ENCODE peak calls at places on chromosomes 11 and 22, in nine cellular contexts. H is GM20000; L is Right ventricle myocardium inferior; G is upper lobe of right lung; I is fibroblast of the conjunctiva; S is substantia nigra; B is AML-193; O is effector memory CD8-positive, alpha-beta T cell; P is nephron progenitor cell. A is an unnamed sample.

GRCh38 chr11:5620606-5621521 is 3.9 kb upstream of the TRIM34 start:
- DNase-seq in H (no peak), L (no peak), G (no peak), I (peak; percentile 57), S (no peak), B (no peak), O (no peak), P (no peak), A (no peak)

GRCh38 chr22:35480143-35480542 is 60.5 kb upstream of the RASD2 start:
- DNase-seq in H (no peak), L (no peak), G (no peak), I (no peak), S (no peak), B (no peak), O (no peak), P (no peak), A (no peak)

GRCh38 chr22:36467946-36468345 is 13.5 kb downstream of the TXN2 start:
- DNase-seq in H (no peak), L (no peak), G (no peak), I (peak; percentile 80), S (no peak), B (peak; percentile 59), O (no peak), P (no peak), A (no peak)

GRCh38 chr11:119795231-119795630 is 66.2 kb upstream of the NECTIN1 start:
- DNase-seq in H (no peak), L (no peak), G (peak; percentile 48), I (peak; percentile 27), S (no peak), B (no peak), O (no peak), P (no peak), A (no peak)

GRCh38 chr11:61838501-61838900 is 10.4 kb downstream of the FADS2 start:
- DNase-seq in H (no peak), L (peak; percentile 43), G (no peak), I (no peak), S (no peak), B (no peak), O (no peak), P (no peak), A (no peak)

GRCh38 chr11:12560861-12561260 is 113.4 kb upstream of the TEAD1 start:
- DNase-seq in H (no peak), L (no peak), G (no peak), I (no peak), S (no peak), B (no peak), O (no peak), P (no peak), A (no peak)

GRCh38 chr11:8720868-8721739 is 38.5 kb downstream of the RPL27A start:
- DNase-seq in H (no peak), L (no peak), G (no peak), I (no peak), S (no peak), B (no peak), O (no peak), P (no peak), A (no peak)

GRCh38 chr11:64851831-64852337 is 7.4 kb upstream of the CDC42BPG start:
- DNase-seq in H (peak; percentile 71), L (no peak), G (no peak), I (no peak), S (no peak), B (no peak), O (no peak), P (no peak), A (no peak)

GRCh38 chr11:67293090-67293489 is 4.0 kb downstream of the ANKRD13D start:
- DNase-seq in H (no peak), L (no peak), G (no peak), I (no peak), S (no peak), B (no peak), O (no peak), P (no peak), A (no peak)